ENCODE peak calls at places on chromosomes 1 and 21, in eight cellular contexts. G, R, T, I, Q, A, E and N are unnamed samples.

GRCh38 chr21:35578350-35578782 is 482.0 kb downstream of the SETD4 start:
- DNase-seq in I (no peak), Q (no peak), T (no peak), G (no peak), R (no peak), E (no peak), A (no peak), N (no peak)

GRCh38 chr1:75785320-75785963 is 614 bp upstream of the RABGGTB start:
- DNase-seq in I (no peak), R (no peak), G (no peak), Q (no peak), A (no peak), T (no peak), E (no peak), N (no peak)

GRCh38 chr1:151165281-151165737 is 393 bp downstream of the LYSMD1 start:
- DNase-seq in E (no peak), G (peak), Q (peak), A (no peak), R (peak), T (peak), I (peak), N (peak)

GRCh38 chr1:5721634-5722215 is 270.5 kb downstream of the NPHP4 start:
- DNase-seq in A (no peak), G (no peak), Q (no peak), T (no peak), I (no peak), E (no peak), R (peak), N (no peak)

GRCh38 chr1:145926706-145927072 is 595 bp downstream of the RBM8A start:
- DNase-seq in Q (no peak), A (no peak), T (no peak), I (no peak), G (no peak), E (no peak), R (no peak), N (no peak)

GRCh38 chr1:226661965-226662364 is 77.1 kb downstream of the ITPKB start:
- DNase-seq in A (no peak), G (no peak), I (no peak), T (no peak), Q (no peak), R (peak), E (no peak), N (no peak)

GRCh38 chr1:151196292-151196800 is 2.0 kb upstream of the PIP5K1A start:
- DNase-seq in G (peak), I (peak), T (peak), Q (peak), A (peak), R (peak), E (peak), N (peak)

GRCh38 chr1:83671586-83671985 is 327.3 kb downstream of the TTLL7 start:
- DNase-seq in Q (no peak), G (no peak), R (no peak), T (no peak), A (no peak), I (no peak), E (no peak), N (no peak)

GRCh38 chr21:44594406-44594916 is 2.2 kb upstream of the KRTAP10-6 start:
- DNase-seq in Q (no peak), R (no peak), A (no peak), I (no peak), G (no peak), T (no peak), E (no peak), N (no peak)

GRCh38 chr1:230175839-230176238 is 108.8 kb downstream of the GALNT2 start:
- DNase-seq in R (no peak), E (no peak), T (no peak), Q (no peak), G (no peak), I (no peak), A (no peak), N (no peak)
- H3K27ac ChIP-seq in R (no peak), E (no peak), T (no peak), Q (peak), G (no peak), I (no peak), A (no peak), N (no peak)

DNA sequence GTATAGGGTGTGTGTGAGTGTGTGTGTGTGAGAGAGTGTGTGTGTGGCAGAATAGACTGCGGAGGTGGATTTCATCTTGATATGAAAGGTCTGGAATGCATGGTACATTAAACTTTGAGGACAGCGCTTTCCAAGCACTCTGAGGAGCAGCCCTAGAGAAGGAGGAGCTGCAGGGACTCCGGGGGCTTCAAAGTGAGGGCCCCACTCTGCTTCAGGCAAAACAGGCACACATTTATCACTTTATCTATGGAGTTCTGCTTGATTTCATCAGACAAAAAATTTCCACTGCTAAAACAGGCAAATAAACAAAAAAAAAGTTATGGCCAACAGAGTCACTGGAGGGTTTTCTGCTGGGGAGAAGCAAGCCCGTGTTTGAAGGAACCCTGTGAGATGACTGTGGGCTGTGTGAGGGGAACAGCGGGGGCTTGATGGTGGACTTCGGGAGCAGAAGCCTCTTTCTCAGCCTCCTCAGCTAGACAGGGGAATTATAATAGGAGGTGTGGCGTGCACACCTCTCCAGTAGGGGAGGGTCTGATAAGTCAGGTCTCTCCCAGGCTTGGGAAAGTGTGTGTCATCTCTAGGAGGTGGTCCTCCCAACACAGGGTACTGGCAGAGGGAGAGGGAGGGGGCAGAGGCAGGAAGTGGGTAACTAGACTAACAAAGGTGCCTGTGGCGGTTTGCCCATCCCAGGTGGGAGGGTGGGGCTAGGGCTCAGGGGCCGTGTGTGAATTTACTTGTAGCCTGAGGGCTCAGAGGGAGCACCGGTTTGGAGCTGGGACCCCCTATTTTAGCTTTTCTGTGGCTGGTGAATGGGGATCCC is 18.3 kb upstream of the HDAC1 start:
- DNase-seq in G (no peak), I (no peak), E (peak), T (no peak), Q (no peak), A (no peak), R (no peak), N (no peak)
- H3K27ac ChIP-seq in G (no peak), I (no peak), E (no peak), T (no peak), Q (no peak), A (no peak), R (no peak), N (no peak)

DNA sequence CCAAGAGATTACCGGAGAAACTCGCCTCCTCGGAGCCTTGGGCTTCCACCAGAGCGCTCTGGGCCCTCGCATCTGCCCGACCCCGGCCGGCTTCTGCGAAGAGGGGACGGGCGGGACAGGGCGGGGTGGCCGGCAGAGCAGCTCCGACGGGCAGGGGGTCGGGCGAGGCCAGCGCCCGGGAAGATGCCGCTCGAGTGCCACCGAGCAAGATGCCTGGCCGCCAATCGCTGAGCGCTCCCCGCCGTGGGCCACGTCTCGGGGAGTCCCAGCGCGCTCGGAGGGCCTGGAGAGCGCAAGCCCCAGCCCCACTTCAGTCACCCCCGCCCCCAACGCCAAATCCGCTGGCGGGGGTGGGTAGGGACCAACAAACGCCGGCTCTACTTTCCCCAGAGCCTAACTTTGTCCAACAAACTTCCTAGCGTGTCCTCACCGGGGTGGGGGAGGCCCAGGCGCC is 515 bp downstream of the BCAR3 start:
- DNase-seq in A (no peak), I (no peak), Q (no peak), R (peak), G (no peak), E (no peak), T (no peak), N (no peak)
- H3K27ac ChIP-seq in A (peak), I (peak), Q (peak), R (peak), G (peak), E (peak), T (peak), N (peak)

GRCh38 chr1:27135920-27136551 is 18.9 kb downstream of the SLC9A1 start:
- DNase-seq in T (no peak), E (peak), A (no peak), R (peak), Q (no peak), I (no peak), G (no peak), N (no peak)
- H3K27ac ChIP-seq in T (no peak), E (peak), A (no peak), R (no peak), Q (peak), I (no peak), G (no peak), N (no peak)

DNA sequence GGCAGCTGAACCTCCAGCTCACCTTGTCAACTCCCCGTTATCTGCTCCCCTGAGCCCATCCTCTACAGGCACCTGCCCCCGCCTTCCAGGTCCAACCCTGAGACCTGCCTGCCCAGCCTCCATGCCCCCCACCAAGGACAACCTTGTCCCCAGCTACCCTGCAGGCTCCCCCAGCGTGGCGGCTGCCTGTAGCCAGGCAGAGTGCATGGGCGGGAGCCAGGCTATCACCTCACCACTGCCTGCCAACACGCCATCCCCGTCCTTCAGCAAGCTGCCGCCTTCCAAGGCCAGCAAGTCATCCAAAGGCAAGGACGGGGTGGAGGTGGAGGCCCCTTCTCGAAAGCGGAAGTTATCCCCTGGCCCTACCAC is 3.0 kb upstream of the CYB561D1 start:
- DNase-seq in G (no peak), Q (no peak), T (no peak), R (no peak), I (no peak), E (no peak), A (no peak), N (no peak)
- H3K27ac ChIP-seq in G (no peak), Q (no peak), T (no peak), R (no peak), I (no peak), E (no peak), A (no peak), N (no peak)

GRCh38 chr1:205711105-205712048 is 31.1 kb upstream of the SLC45A3 start:
- DNase-seq in T (peak), R (no peak), I (peak), A (no peak), E (peak), Q (no peak), G (no peak), N (peak)
- H3K27ac ChIP-seq in T (no peak), R (no peak), I (peak), A (no peak), E (peak), Q (peak), G (no peak), N (no peak)